ENCODE peak calls at places on chromosomes 13 and 19, in four cellular contexts. A is left colon; K is stimulated activated naive CD8-positive, alpha-beta T cell treated with anti-CD3 and anti-CD28 coated beads, Interleukin-15, Interleukin-2, amounts not matched to agents 100 U/mL and 50 U/mL, for 24 hours; I is aorta. F is an unnamed sample.

GRCh38 chr13:62629618-62630017 is 1214.0 kb upstream of the PCDH20 start:
- ATAC-seq in A (no peak), K (no peak), I (no peak), F (no peak)

GRCh38 chr19:7265963-7266362 is 28.3 kb downstream of the INSR start:
- ATAC-seq in A (peak; percentile 80), K (no peak), I (no peak), F (no peak)

GRCh38 chr19:6608950-6609349 is 18.0 kb upstream of the CD70 start:
- ATAC-seq in A (no peak), K (peak; percentile 44), I (no peak), F (peak; percentile 81)

GRCh38 chr19:44777715-44778347 is at the start of gene CBLC:
- ATAC-seq in A (peak; percentile 82), K (peak; percentile 22), I (no peak), F (peak; percentile 39)

GRCh38 chr13:114303700-114304327 is 10.5 kb upstream of the CHAMP1 start:
- ATAC-seq in A (no peak), K (no peak), I (no peak), F (no peak)

GRCh38 chr19:18170714-18171255 is 2.8 kb upstream of the IFI30 start:
- ATAC-seq in A (peak; percentile 32), K (no peak), I (no peak), F (peak; percentile 50)

GRCh38 chr13:23352161-23352560 is 81.3 kb downstream of the SACS start:
- ATAC-seq in A (no peak), K (no peak), I (no peak), F (no peak)

GRCh38 chr19:39481229-39481545 is 549 bp downstream of the TIMM50 start:
- ATAC-seq in A (peak; percentile 3), K (no peak), I (no peak), F (no peak)

GRCh38 chr13:31122544-31123260 is 39.0 kb downstream of the HSPH1 start:
- ATAC-seq in A (no peak), K (no peak), I (no peak), F (peak; percentile 15)

GRCh38 chr13:51370116-51370515 is 30.6 kb downstream of the SERPINE3 start:
- ATAC-seq in A (no peak), K (no peak), I (peak; percentile 22), F (no peak)

GRCh38 chr13:103716689-103717088 is 650.5 kb upstream of the SLC10A2 start:
- ATAC-seq in A (no peak), K (no peak), I (peak; percentile 48), F (no peak)

GRCh38 chr19:19434483-19435045 is 29.1 kb downstream of the GATAD2A start:
- ATAC-seq in A (no peak), K (no peak), I (peak; percentile 59), F (no peak)

GRCh38 chr19:5642204-5642603 is 19.3 kb downstream of the SAFB start:
- ATAC-seq in A (no peak), K (no peak), I (no peak), F (no peak)

GRCh38 chr19:35609881-35610353 is 2.6 kb upstream of the HAUS5 start:
- ATAC-seq in A (no peak), K (no peak), I (no peak), F (peak; percentile 80)

GRCh38 chr13:97630725-97631124 is 196.8 kb downstream of the RAP2A start:
- ATAC-seq in A (no peak), K (no peak), I (no peak), F (no peak)

GRCh38 chr13:58452123-58452623 is 820.6 kb downstream of the PCDH17 start:
- ATAC-seq in A (no peak), K (no peak), I (no peak), F (no peak)

GRCh38 chr19:1438035-1438932 is at the start of gene RPS15:
- ATAC-seq in A (peak; percentile 88), K (peak; percentile 84), I (peak; percentile 97), F (peak; percentile 93)

GRCh38 chr13:29577135-29578051 is 18.1 kb downstream of the SLC7A1 start:
- ATAC-seq in A (no peak), K (peak; percentile 23), I (peak; percentile 27), F (no peak)

GRCh38 chr19:19217110-19217509 is 5.4 kb downstream of the NCAN start:
- ATAC-seq in A (no peak), K (no peak), I (no peak), F (no peak)

GRCh38 chr19:58350871-58351557 is 2.3 kb downstream of the A1BG start:
- ATAC-seq in A (no peak), K (no peak), I (no peak), F (no peak)

GRCh38 chr13:30477346-30478235 is 11.9 kb upstream of the HMGB1 start:
- ATAC-seq in A (no peak), K (no peak), I (no peak), F (peak; percentile 93)

GRCh38 chr19:10855879-10856522 is 7.8 kb downstream of the C19orf38 start:
- ATAC-seq in A (peak; percentile 80), K (no peak), I (no peak), F (no peak)

GRCh38 chr13:43204591-43204990 is 181.2 kb downstream of the DNAJC15 start:
- ATAC-seq in A (no peak), K (no peak), I (no peak), F (no peak)

GRCh38 chr19:38877781-38878574 is at the start of gene RINL:
- ATAC-seq in A (peak; percentile 83), K (peak; percentile 87), I (peak; percentile 37), F (peak; percentile 90)

GRCh38 chr19:47471733-47472457 is at the start of gene SLC8A2:
- ATAC-seq in A (peak; percentile 75), K (no peak), I (peak; percentile 74), F (no peak)

F was measured in stimulated activated memory B cell treated with anti-CD40 and anti-IgM and Interleukin-4, amounts not matched to agents 10 μg/mL and 1 μg/mL and 100 μg/mL, for 72 hours.